ENCODE peak calls at places on chromosomes 4 and X, in seven cellular contexts. A is keratinocyte, O is fibroblast of lung, L is neural progenitor cell, V is astrocyte, Y is endothelial cell of umbilical vein, U is PC-3. G is an unnamed sample.

GRCh38 chr4:2290488-2290887 is 28.6 kb upstream of the MXD4 start:
- DNase-seq in A (no peak), O (no peak), L (no peak), V (no peak), Y (no peak), U (no peak), G (peak; percentile 3)

GRCh38 chr4:87882861-87883260 is 50.1 kb downstream of the MEPE start:
- DNase-seq in A (no peak), O (peak; percentile 67), L (no peak), V (peak; percentile 55), Y (peak; percentile 22), U (no peak), G (no peak)

GRCh38 chr4:187908079-187908501 is 87.5 kb upstream of the ZFP42 start:
- DNase-seq in A (no peak), O (peak; percentile 85), L (no peak), V (peak; percentile 83), Y (no peak), U (peak; percentile 68), G (no peak)

GRCh38 chrX:11881485-11882170 is 123.6 kb downstream of the MSL3 start:
- DNase-seq in A (peak; percentile 7), O (no peak), L (no peak), V (no peak), Y (no peak), U (no peak), G (no peak)

GRCh38 chr4:166816901-166817300 is 417.4 kb downstream of the SPOCK3 start:
- DNase-seq in A (no peak), O (peak; percentile 62), L (no peak), V (peak; percentile 53), Y (no peak), U (no peak), G (peak; percentile 69)

GRCh38 chr4:45172636-45173035 is 446.3 kb upstream of the GNPDA2 start:
- DNase-seq in A (no peak), O (no peak), L (peak; percentile 33), V (no peak), Y (no peak), U (no peak), G (no peak)

GRCh38 chr4:853416-853781 is 27.5 kb upstream of the CPLX1 start:
- DNase-seq in A (no peak), O (no peak), L (no peak), V (no peak), Y (no peak), U (no peak), G (no peak)

GRCh38 chr4:33924239-33924638 is 2320.1 kb downstream of the ARAP2 start:
- DNase-seq in A (no peak), O (peak; percentile 85), L (peak; percentile 8), V (peak; percentile 80), Y (peak; percentile 15), U (peak; percentile 46), G (peak; percentile 36)

GRCh38 chr4:123399638-123400358 is 3.2 kb downstream of the SPRY1 start:
- DNase-seq in A (no peak), O (peak; percentile 23), L (peak; percentile 18), V (peak; percentile 39), Y (peak; percentile 42), U (peak; percentile 21), G (no peak)

GRCh38 chr4:138540056-138540800 is 298.1 kb upstream of the SLC7A11 start:
- DNase-seq in A (no peak), O (peak; percentile 71), L (no peak), V (peak; percentile 59), Y (no peak), U (peak; percentile 5), G (no peak)

GRCh38 chr4:138162259-138162658 is 79.9 kb downstream of the SLC7A11 start:
- DNase-seq in A (no peak), O (no peak), L (peak; percentile 40), V (no peak), Y (no peak), U (no peak), G (no peak)

GRCh38 chr4:175536852-175537453 is 275.1 kb downstream of the GPM6A start:
- DNase-seq in A (peak; percentile 1), O (peak; percentile 56), L (peak; percentile 62), V (peak; percentile 49), Y (no peak), U (peak; percentile 84), G (peak; percentile 69)

GRCh38 chr4:17814140-17814539 is 3.4 kb downstream of the NCAPG start:
- DNase-seq in A (no peak), O (peak; percentile 76), L (no peak), V (peak; percentile 65), Y (peak; percentile 75), U (peak; percentile 7), G (no peak)

GRCh38 chr4:99573735-99574368 is 772 bp upstream of the MTTP start:
- DNase-seq in A (no peak), O (no peak), L (no peak), V (no peak), Y (no peak), U (no peak), G (no peak)

GRCh38 chr4:25926473-25926872 is 12.5 kb downstream of the SMIM20 start:
- DNase-seq in A (no peak), O (no peak), L (no peak), V (no peak), Y (no peak), U (peak; percentile 4), G (no peak)

GRCh38 chrX:39966186-39966585 is 131.6 kb downstream of the BCOR start:
- DNase-seq in A (no peak), O (no peak), L (no peak), V (no peak), Y (no peak), U (no peak), G (no peak)

GRCh38 chrX:153494541-153495361 is at the start of gene BGN:
- DNase-seq in A (no peak), O (peak; percentile 78), L (peak; percentile 69), V (peak; percentile 63), Y (peak; percentile 81), U (no peak), G (peak; percentile 59)

GRCh38 chr4:25351777-25352421 is 25.2 kb upstream of the ANAPC4 start:
- DNase-seq in A (no peak), O (peak; percentile 75), L (no peak), V (peak; percentile 59), Y (peak; percentile 27), U (peak; percentile 57), G (no peak)

DNA sequence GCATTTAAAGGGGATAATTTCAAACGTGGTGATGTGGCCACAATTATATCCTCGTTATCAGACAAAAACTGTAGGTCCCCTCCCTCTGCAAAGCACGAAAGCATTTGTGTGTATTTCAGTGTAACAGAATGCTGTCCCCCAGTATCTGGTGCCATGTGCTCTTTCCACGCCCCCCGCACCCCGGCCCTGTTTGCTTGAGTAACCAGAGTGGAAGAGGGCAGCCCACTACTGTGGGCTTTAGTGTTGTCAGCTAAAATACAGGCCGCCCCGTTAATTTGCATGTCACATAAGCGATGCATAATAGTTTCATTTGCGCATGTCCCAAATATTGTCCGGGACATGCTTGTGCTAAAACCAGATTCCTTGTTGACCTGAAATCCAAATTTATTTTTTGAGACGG is 110.1 kb downstream of the PHKA2 start:
- DNase-seq in A (no peak), O (no peak), L (no peak), V (no peak), Y (no peak), U (no peak), G (peak; percentile 2)
- TF ChIP-seq EZH2 in A (no peak), O (no peak), L (no peak), V (no peak), Y (no peak), U (no peak), G (no peak)

DNA sequence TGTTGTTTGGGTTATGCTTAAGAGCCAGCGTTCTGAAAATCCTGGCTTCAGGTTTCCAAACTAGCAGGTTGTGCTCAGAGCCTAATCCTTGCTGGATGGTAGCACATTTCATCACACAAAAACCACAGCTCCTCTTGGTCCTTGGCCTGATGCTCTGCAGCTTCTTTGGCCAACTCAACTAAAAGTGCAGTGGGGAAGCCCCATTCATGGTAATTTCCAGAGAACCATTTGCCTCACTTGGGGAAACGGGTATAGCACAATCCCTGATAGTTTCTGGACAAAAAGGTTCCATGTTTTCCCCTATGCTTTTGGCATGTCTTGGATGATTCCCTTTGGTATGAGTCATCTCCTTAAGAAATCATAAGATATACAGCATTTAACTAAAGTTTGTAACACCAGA is 78.7 kb downstream of the SYNPO2 start:
- DNase-seq in A (no peak), O (peak; percentile 75), L (no peak), V (peak; percentile 70), Y (no peak), U (no peak), G (no peak)
- H3K4me1 ChIP-seq in A (peaks cover 4% of the 10 kb centered on the region), O (peaks cover 20% of the 10 kb centered on the region), L (no peaks in the 10 kb centered on the region), V (peaks cover 25% of the 10 kb centered on the region), Y (no peaks in the 10 kb centered on the region), U (peaks cover 11% of the 10 kb centered on the region), G (peaks cover 14% of the 10 kb centered on the region)

DNA sequence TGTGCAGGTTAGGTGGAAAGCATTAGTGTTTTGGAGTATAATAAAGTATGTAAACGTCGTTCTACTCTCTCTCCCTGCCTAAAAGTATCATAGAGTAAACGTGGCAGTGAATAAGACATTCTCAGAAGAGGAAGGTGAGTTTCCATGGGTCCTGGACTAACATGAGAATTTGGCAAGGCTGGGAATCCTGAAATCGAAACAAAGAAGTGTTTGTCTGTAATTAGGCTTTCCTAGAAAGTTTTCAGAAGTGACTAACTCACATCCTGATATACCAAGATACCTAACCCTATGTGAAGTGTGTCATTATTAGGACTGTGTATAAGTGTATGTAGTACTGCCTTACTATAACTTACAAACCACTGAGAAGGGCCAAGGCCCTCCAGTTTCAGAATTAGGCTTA is 50.7 kb upstream of the MAOA start:
- DNase-seq in A (no peak), O (no peak), L (no peak), V (no peak), Y (no peak), U (peak; percentile 18), G (no peak)
- TF ChIP-seq EZH2 in A (no peak), O (no peak), L (no peak), V (no peak), Y (no peak), U (no peak), G (no peak)

GRCh38 chrX:129773649-129774458 is 5.9 kb upstream of the SASH3 start:
- DNase-seq in A (no peak), O (no peak), L (peak; percentile 5), V (no peak), Y (no peak), U (no peak), G (peak; percentile 71)
- H3K4me1 ChIP-seq in A (no peaks in the 10 kb centered on the region), O (no peaks in the 10 kb centered on the region), L (no peaks in the 10 kb centered on the region), V (no peaks in the 10 kb centered on the region), Y (peaks cover 14% of the 10 kb centered on the region), U (peaks cover 12% of the 10 kb centered on the region), G (peaks cover 3% of the 10 kb centered on the region)

G was measured in hepatocyte.